ENCODE peak calls at places on chromosome 15, in seven cellular contexts. G is colonic mucosa, X is foreskin fibroblast, B is psoas muscle, O is A549, D is cardiac muscle cell, V is MM.1S. C is an unnamed sample.

GRCh38 chr15:97652041-97652440 is 308.5 kb upstream of the ARRDC4 start:
- DNase-seq in G (no peak), X (no peak), B (no peak), O (no peak), D (no peak), V (no peak), C (no peak)

GRCh38 chr15:91896656-91897055 is 43.1 kb downstream of the SLCO3A1 start:
- DNase-seq in G (no peak), X (no peak), B (no peak), O (no peak), D (no peak), V (no peak), C (no peak)

GRCh38 chr15:35126236-35126635 is 41.1 kb upstream of the NANOGP8 start:
- DNase-seq in G (no peak), X (no peak), B (no peak), O (no peak), D (no peak), V (no peak), C (no peak)

GRCh38 chr15:39934415-39935044 is 615 bp downstream of the EIF2AK4 start:
- DNase-seq in G (peak; percentile 27), X (no peak), B (no peak), O (no peak), D (no peak), V (no peak), C (peak; percentile 40)

GRCh38 chr15:78910836-78911235 is 34.0 kb downstream of the CTSH start:
- DNase-seq in G (no peak), X (no peak), B (no peak), O (no peak), D (no peak), V (no peak), C (no peak)

GRCh38 chr15:97115764-97116075 is 785.2 kb downstream of the NR2F2 start:
- DNase-seq in G (no peak), X (no peak), B (no peak), O (no peak), D (no peak), V (no peak), C (no peak)

GRCh38 chr15:76330281-76330680 is 6.3 kb upstream of the ISL2 start:
- DNase-seq in G (peak; percentile 50), X (peak; percentile 46), B (no peak), O (peak; percentile 81), D (peak; percentile 78), V (no peak), C (peak; percentile 75)

GRCh38 chr15:70576683-70577082 is 186.7 kb downstream of the UACA start:
- DNase-seq in G (no peak), X (no peak), B (no peak), O (no peak), D (no peak), V (no peak), C (no peak)

GRCh38 chr15:40354408-40355171 is 3.4 kb upstream of the DISP2 start:
- DNase-seq in G (no peak), X (no peak), B (no peak), O (no peak), D (peak; percentile 87), V (no peak), C (peak; percentile 72)

GRCh38 chr15:89114974-89115373 is 26.7 kb downstream of the ABHD2 start:
- DNase-seq in G (no peak), X (peak; percentile 40), B (no peak), O (peak; percentile 74), D (peak; percentile 76), V (peak; percentile 52), C (peak; percentile 89)

GRCh38 chr15:80242132-80242769 is 9.8 kb downstream of the CTXND1 start:
- DNase-seq in G (no peak), X (no peak), B (no peak), O (peak; percentile 60), D (peak; percentile 65), V (peak; percentile 65), C (peak; percentile 60)

GRCh38 chr15:58520464-58520863 is 88.7 kb downstream of the LIPC start:
- DNase-seq in G (no peak), X (no peak), B (no peak), O (no peak), D (no peak), V (no peak), C (no peak)

GRCh38 chr15:98888839-98889479 is 118.6 kb downstream of the PGPEP1L start:
- DNase-seq in G (no peak), X (no peak), B (no peak), O (peak; percentile 85), D (peak; percentile 62), V (no peak), C (peak; percentile 78)

GRCh38 chr15:50907866-50908208 is 646 bp upstream of the AP4E1 start:
- DNase-seq in G (peak; percentile 67), X (peak; percentile 20), B (no peak), O (peak; percentile 53), D (peak; percentile 49), V (peak; percentile 56), C (peak; percentile 41)

GRCh38 chr15:47471020-47471419 is 246.3 kb upstream of the SEMA6D start:
- DNase-seq in G (no peak), X (peak; percentile 47), B (no peak), O (no peak), D (no peak), V (no peak), C (no peak)

GRCh38 chr15:95770191-95770590 is 560.3 kb upstream of the NR2F2 start:
- DNase-seq in G (no peak), X (peak; percentile 23), B (no peak), O (no peak), D (peak; percentile 32), V (no peak), C (peak; percentile 30)

GRCh38 chr15:81280696-81281095 is 43.2 kb downstream of the STARD5 start:
- DNase-seq in G (no peak), X (no peak), B (no peak), O (no peak), D (no peak), V (no peak), C (no peak)

GRCh38 chr15:35624881-35625280 is 78.9 kb upstream of the DPH6 start:
- DNase-seq in G (peak; percentile 20), X (peak; percentile 84), B (no peak), O (no peak), D (peak; percentile 96), V (no peak), C (peak; percentile 97)

GRCh38 chr15:63089260-63090043 is 32.2 kb upstream of the LACTB start:
- DNase-seq in G (peak; percentile 38), X (peak; percentile 91), B (peak; percentile 31), O (peak; percentile 91), D (peak; percentile 92), V (no peak), C (peak; percentile 91)

GRCh38 chr15:63090502-63091286 is 31.0 kb upstream of the LACTB start:
- DNase-seq in G (no peak), X (no peak), B (no peak), O (no peak), D (no peak), V (no peak), C (no peak)

GRCh38 chr15:63094495-63094931 is 27.1 kb upstream of the LACTB start:
- DNase-seq in G (no peak), X (peak; percentile 45), B (no peak), O (peak; percentile 56), D (no peak), V (no peak), C (peak; percentile 84)

GRCh38 chr15:63093486-63094205 is 28.0 kb upstream of the LACTB start:
- DNase-seq in G (peak; percentile 92), X (peak; percentile 61), B (peak; percentile 76), O (peak; percentile 91), D (peak; percentile 79), V (peak; percentile 63), C (peak; percentile 87)

GRCh38 chr15:63091679-63092078 is 30.0 kb upstream of the LACTB start:
- DNase-seq in G (no peak), X (no peak), B (no peak), O (no peak), D (no peak), V (no peak), C (no peak)
- TF ChIP-seq CTCF in G (no peak), X (no peak), B (no peak), O (no peak), D (no peak), V (no peak), C (no peak)

GRCh38 chr15:101615986-101616848 is 36.0 kb downstream of the TM2D3 start:
- DNase-seq in G (peak; percentile 63), X (peak; percentile 82), B (peak; percentile 73), O (peak; percentile 57), D (peak; percentile 88), V (no peak), C (peak; percentile 82)
- H3K4me3 ChIP-seq in G (peak overlapping the region; percentile 6), X (no peak overlapping the region), B (peak overlapping the region; percentile 32), O (peak overlapping the region; percentile 28), D (no peak overlapping the region), V (no peak overlapping the region), C (peak overlapping the region; percentile 5)

GRCh38 chr15:44798815-44799214 is 62.5 kb downstream of the TRIM69 start:
- DNase-seq in G (no peak), X (no peak), B (no peak), O (peak; percentile 19), D (peak; percentile 27), V (no peak), C (peak; percentile 51)
- TF ChIP-seq CTCF in G (no peak), X (peak; percentile 5), B (no peak), O (no peak), D (peak; percentile 39), V (peak; percentile 16), C (peak; percentile 58)

GRCh38 chr15:67850995-67851535 is 11.2 kb upstream of the RNU6-1 start:
- DNase-seq in G (no peak), X (no peak), B (no peak), O (no peak), D (peak; percentile 65), V (no peak), C (peak; percentile 47)
- H3K4me3 ChIP-seq in G (no peak overlapping the region), X (no peak overlapping the region), B (no peak overlapping the region), O (no peak overlapping the region), D (no peak overlapping the region), V (no peak overlapping the region), C (no peak overlapping the region)

GRCh38 chr15:29115093-29115991 is 154.3 kb downstream of the NSMCE3 start:
- DNase-seq in G (no peak), X (no peak), B (no peak), O (no peak), D (peak; percentile 43), V (no peak), C (peak; percentile 41)
- TF ChIP-seq CTCF in G (no peak), X (peak; percentile 16), B (no peak), O (peak; percentile 34), D (peak; percentile 37), V (no peak), C (peak; percentile 59)

GRCh38 chr15:48865387-48866079 is 12.4 kb upstream of the EID1 start:
- DNase-seq in G (no peak), X (no peak), B (no peak), O (no peak), D (peak; percentile 81), V (no peak), C (peak; percentile 94)

GRCh38 chr15:48866141-48866563 is 11.8 kb upstream of the EID1 start:
- DNase-seq in G (no peak), X (peak; percentile 46), B (no peak), O (no peak), D (peak; percentile 61), V (no peak), C (no peak)

GRCh38 chr15:48868549-48868948 is 9.4 kb upstream of the EID1 start:
- DNase-seq in G (no peak), X (peak; percentile 67), B (no peak), O (peak; percentile 6), D (peak; percentile 83), V (no peak), C (peak; percentile 89)

GRCh38 chr15:48869966-48870365 is 8.0 kb upstream of the EID1 start:
- DNase-seq in G (no peak), X (no peak), B (no peak), O (no peak), D (no peak), V (no peak), C (no peak)

GRCh38 chr15:48868018-48868417 is 9.9 kb upstream of the EID1 start:
- DNase-seq in G (no peak), X (no peak), B (no peak), O (no peak), D (no peak), V (no peak), C (peak; percentile 48)
- H3K4me3 ChIP-seq in G (no peak overlapping the region), X (no peak overlapping the region), B (no peak overlapping the region), O (no peak overlapping the region), D (no peak overlapping the region), V (no peak overlapping the region), C (no peak overlapping the region)

C was measured in choroid plexus epithelial cell.